ENCODE peak calls at places on chromosomes 12 and 14, in four cellular contexts. H is CD8-positive, alpha-beta T cell; O is substantia nigra; F is T-helper 2 cell. P is an unnamed sample.

GRCh38 chr14:103144085-103144484 is 20.8 kb downstream of the TNFAIP2 start:
- DNase-seq in H (no peak), O (no peak), F (no peak), P (no peak)

GRCh38 chr12:49455506-49455905 is 83.3 kb upstream of the KCNH3 start:
- DNase-seq in H (no peak), O (no peak), F (no peak), P (no peak)

GRCh38 chr12:46383654-46384450 is 11.3 kb upstream of the SLC38A2 start:
- DNase-seq in H (peak; percentile 74), O (peak; percentile 76), F (peak; percentile 73), P (peak; percentile 84)

GRCh38 chr12:90627180-90627896 is 327.6 kb downstream of the CCER1 start:
- DNase-seq in H (no peak), O (no peak), F (no peak), P (no peak)

GRCh38 chr14:93107383-93107782 is 8.3 kb downstream of the ITPK1 start:
- DNase-seq in H (no peak), O (no peak), F (no peak), P (no peak)

GRCh38 chr12:17266856-17267255 is 660.9 kb upstream of the LMO3 start:
- DNase-seq in H (no peak), O (no peak), F (no peak), P (no peak)

GRCh38 chr12:51395283-51396230 is 4.4 kb upstream of the GALNT6 start:
- DNase-seq in H (peak; percentile 21), O (no peak), F (no peak), P (no peak)

GRCh38 chr14:39939023-39939422 is 506.8 kb upstream of the FBXO33 start:
- DNase-seq in H (no peak), O (no peak), F (no peak), P (no peak)

P was measured in anterior cingulate cortex.